ENCODE peak calls at places on chromosomes 1 and 21, in seven cellular contexts. U is effector memory CD4-positive, alpha-beta T cell; O is K562; E is H1; I is left ventricle myocardium inferior; C is H9; K is body of pancreas. V is an unnamed sample.

GRCh38 chr1:224193319-224193966 is 10.4 kb downstream of the DEGS1 start:
- DNase-seq in U (no peak), O (no peak), E (no peak), I (no peak), C (no peak), K (no peak), V (no peak)

GRCh38 chr21:41032536-41032935 is 135.4 kb upstream of the BACE2 start:
- DNase-seq in U (no peak), O (no peak), E (no peak), I (no peak), C (no peak), K (no peak), V (no peak)

GRCh38 chr1:193408782-193409293 is 222.4 kb upstream of the B3GALT2 start:
- DNase-seq in U (peak; percentile 6), O (no peak), E (no peak), I (peak; percentile 82), C (no peak), K (peak; percentile 94), V (peak; percentile 80)

GRCh38 chr1:17233675-17234074 is 15.2 kb upstream of the PADI3 start:
- DNase-seq in U (no peak), O (no peak), E (no peak), I (peak; percentile 27), C (no peak), K (peak; percentile 76), V (peak; percentile 96)

GRCh38 chr1:109197163-109198042 is 16.3 kb upstream of the SARS1 start:
- DNase-seq in U (no peak), O (peak; percentile 78), E (peak; percentile 46), I (peak; percentile 20), C (peak; percentile 50), K (no peak), V (peak; percentile 80)

GRCh38 chr1:162020145-162020544 is 3.5 kb downstream of the OLFML2B start:
- DNase-seq in U (no peak), O (no peak), E (no peak), I (no peak), C (no peak), K (no peak), V (no peak)

GRCh38 chr1:111660204-111661150 is 40.9 kb downstream of the RAP1A start:
- DNase-seq in U (no peak), O (peak; percentile 69), E (no peak), I (no peak), C (no peak), K (no peak), V (no peak)

GRCh38 chr21:14737922-14738321 is 191.8 kb upstream of the SAMSN1 start:
- DNase-seq in U (no peak), O (no peak), E (no peak), I (no peak), C (no peak), K (peak; percentile 49), V (no peak)

GRCh38 chr1:174326278-174326677 is 121.5 kb upstream of the GPR52 start:
- DNase-seq in U (no peak), O (no peak), E (no peak), I (no peak), C (no peak), K (no peak), V (no peak)

GRCh38 chr21:46393941-46394818 is 64.5 kb upstream of the DIP2A start:
- DNase-seq in U (no peak), O (no peak), E (no peak), I (no peak), C (no peak), K (peak; percentile 25), V (no peak)

GRCh38 chr1:1099506-1100183 is 16.2 kb downstream of the C1orf159 start:
- DNase-seq in U (no peak), O (no peak), E (no peak), I (no peak), C (no peak), K (no peak), V (no peak)

GRCh38 chr1:44970317-44970716 is 16.1 kb downstream of the EIF2B3 start:
- DNase-seq in U (no peak), O (no peak), E (no peak), I (no peak), C (no peak), K (no peak), V (no peak)

GRCh38 chr1:224929335-224930237 is at the start of gene DNAH14:
- DNase-seq in U (no peak), O (peak; percentile 90), E (peak; percentile 49), I (peak; percentile 52), C (peak; percentile 88), K (peak; percentile 91), V (peak; percentile 91)

GRCh38 chr21:36571556-36571955 is 91.6 kb upstream of the CLDN14 start:
- DNase-seq in U (no peak), O (no peak), E (no peak), I (no peak), C (no peak), K (no peak), V (no peak)

GRCh38 chr1:52403566-52404115 is 582 bp downstream of the ORC1 start:
- DNase-seq in U (peak; percentile 44), O (peak; percentile 86), E (peak; percentile 59), I (no peak), C (peak; percentile 81), K (no peak), V (no peak)

GRCh38 chr1:89724369-89725015 is 91.6 kb downstream of the LRRC8C start:
- DNase-seq in U (no peak), O (peak; percentile 30), E (no peak), I (peak; percentile 35), C (no peak), K (no peak), V (no peak)

GRCh38 chr1:85313888-85314696 is 37.7 kb upstream of the BCL10 start:
- DNase-seq in U (no peak), O (no peak), E (no peak), I (no peak), C (no peak), K (no peak), V (no peak)

GRCh38 chr1:51729824-51730284 is 113.0 kb downstream of the OSBPL9 start:
- DNase-seq in U (no peak), O (peak; percentile 66), E (no peak), I (no peak), C (no peak), K (no peak), V (no peak)

GRCh38 chr1:9315411-9316079 is 22.9 kb downstream of the SPSB1 start:
- DNase-seq in U (no peak), O (no peak), E (no peak), I (peak; percentile 13), C (no peak), K (no peak), V (no peak)

GRCh38 chr1:40476924-40477679 is at the start of gene ZFP69:
- DNase-seq in U (peak; percentile 42), O (peak; percentile 91), E (no peak), I (peak; percentile 82), C (peak; percentile 69), K (peak; percentile 73), V (peak; percentile 91)

GRCh38 chr1:7507620-7508019 is 263.5 kb upstream of the VAMP3 start:
- DNase-seq in U (no peak), O (no peak), E (no peak), I (no peak), C (no peak), K (no peak), V (no peak)

GRCh38 chr1:7508830-7509508 is 262.1 kb upstream of the VAMP3 start:
- DNase-seq in U (no peak), O (no peak), E (no peak), I (no peak), C (no peak), K (no peak), V (no peak)

GRCh38 chr1:7509593-7509992 is 261.5 kb upstream of the VAMP3 start:
- DNase-seq in U (no peak), O (no peak), E (no peak), I (no peak), C (no peak), K (no peak), V (no peak)

GRCh38 chr1:7506677-7507619 is 264.1 kb upstream of the VAMP3 start:
- DNase-seq in U (no peak), O (no peak), E (no peak), I (no peak), C (no peak), K (no peak), V (no peak)

GRCh38 chr1:7508052-7508745 is 262.9 kb upstream of the VAMP3 start:
- DNase-seq in U (no peak), O (no peak), E (no peak), I (no peak), C (no peak), K (no peak), V (no peak)
- H3K27ac ChIP-seq in U (no peak overlapping the region), O (no peak overlapping the region), E (no peak overlapping the region), I (no peak overlapping the region), C (no peak overlapping the region), K (no peak overlapping the region), V (no peak overlapping the region)

DNA sequence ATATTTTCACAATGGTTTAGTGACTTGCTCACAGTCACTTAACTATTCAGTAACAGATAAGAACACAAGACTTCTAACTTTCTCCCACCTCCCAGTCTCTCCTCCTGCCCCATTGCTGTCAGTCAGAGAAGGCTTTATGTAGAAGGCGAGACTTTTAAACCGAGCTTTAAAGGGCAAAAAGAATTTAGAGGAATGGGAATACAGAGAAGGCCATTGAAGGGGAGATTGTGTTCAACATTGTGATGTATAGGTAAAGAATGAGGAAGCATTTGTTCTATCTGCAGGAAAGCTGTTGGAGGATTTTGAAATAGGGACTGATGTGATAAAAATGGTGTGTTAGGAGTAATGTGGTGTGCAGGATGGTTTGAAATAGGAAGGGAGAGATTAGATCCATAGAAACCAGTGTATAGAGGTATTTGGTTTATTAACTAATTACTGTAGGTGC is 7.3 kb downstream of the POU2F1 start:
- DNase-seq in U (no peak), O (peak; percentile 38), E (no peak), I (no peak), C (no peak), K (no peak), V (no peak)
- H3K4me1 ChIP-seq in U (peaks cover 3% of the 10 kb centered on the region), O (peaks cover 51% of the 10 kb centered on the region), E (peaks cover 5% of the 10 kb centered on the region), I (peaks cover 68% of the 10 kb centered on the region), C (no peaks in the 10 kb centered on the region), K (peaks cover 15% of the 10 kb centered on the region), V (no peaks in the 10 kb centered on the region)

DNA sequence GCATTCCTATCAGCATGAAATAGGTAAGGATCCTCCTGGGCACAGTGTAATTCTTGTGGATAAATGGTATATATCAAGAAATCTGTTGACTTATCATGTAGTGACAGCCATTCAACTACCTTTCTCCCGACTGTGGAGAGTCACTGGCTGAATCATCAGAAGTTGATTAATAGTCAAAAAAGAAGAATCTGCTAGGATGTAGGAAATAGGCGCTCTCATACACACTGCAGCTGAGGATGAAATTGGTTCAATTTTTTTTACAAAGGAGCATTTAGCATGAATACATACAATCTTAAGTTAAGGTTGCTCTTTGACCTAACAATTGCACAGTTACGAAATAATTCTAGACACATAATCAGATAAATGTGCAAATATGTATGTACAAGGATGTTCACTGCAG is 486.8 kb downstream of the ADGRL2 start:
- DNase-seq in U (no peak), O (no peak), E (no peak), I (no peak), C (no peak), K (no peak), V (no peak)
- H3K9me3 ChIP-seq in U (no peaks in the 10 kb centered on the region), O (no peaks in the 10 kb centered on the region), E (no peaks in the 10 kb centered on the region), I (no peaks in the 10 kb centered on the region), C (no peaks in the 10 kb centered on the region), K (no peaks in the 10 kb centered on the region), V (no peaks in the 10 kb centered on the region)

DNA sequence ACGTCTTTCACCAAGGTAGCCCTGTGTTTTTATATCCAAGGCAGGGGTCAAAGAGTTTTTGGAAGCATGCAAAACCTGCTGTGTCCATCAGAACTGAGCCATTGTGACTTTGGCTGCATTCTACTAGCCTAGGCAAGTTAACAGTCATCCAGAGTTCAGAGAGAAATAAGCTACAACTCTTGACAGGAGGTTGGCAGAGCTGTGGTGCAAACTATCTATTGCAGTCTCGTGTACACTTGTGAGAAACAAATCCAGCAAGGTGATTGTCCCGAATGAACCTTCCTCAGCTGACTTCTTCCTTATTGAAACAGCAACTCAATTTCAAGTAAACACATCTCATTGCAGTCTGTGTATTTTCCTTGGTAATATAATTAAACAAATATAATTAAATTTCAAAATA is 124.5 kb downstream of the NCAM2 start:
- DNase-seq in U (no peak), O (no peak), E (no peak), I (no peak), C (no peak), K (no peak), V (no peak)
- H3K27ac ChIP-seq in U (no peak overlapping the region), O (no peak overlapping the region), E (no peak overlapping the region), I (no peak overlapping the region), C (no peak overlapping the region), K (no peak overlapping the region), V (no peak overlapping the region)

V was measured in kidney.